ENCODE peak calls at places on chromosome 4, in five cellular contexts. O is NCI-H1092, P is fibroblast of mammary gland, S is Right ventricle myocardium superior, A is EL. Z is an unnamed sample.

GRCh38 chr4:128379860-128380259 is 92.2 kb upstream of the PGRMC2 start:
- DNase-seq in O (no peak), A (peak; percentile 47), S (no peak), P (peak; percentile 42), Z (peak; percentile 47)

GRCh38 chr4:38565271-38566199 is 98.5 kb upstream of the KLF3 start:
- DNase-seq in S (no peak), O (no peak), P (peak; percentile 36), A (peak; percentile 52), Z (no peak)

GRCh38 chr4:52635560-52635959 is 23.5 kb downstream of the USP46 start:
- DNase-seq in S (no peak), P (no peak), A (no peak), O (no peak), Z (no peak)

GRCh38 chr4:78651250-78651860 is 99.8 kb downstream of the ANXA3 start:
- DNase-seq in O (no peak), S (no peak), P (no peak), A (no peak), Z (no peak)

GRCh38 chr4:151302432-151302831 is 23.0 kb downstream of the SH3D19 start:
- DNase-seq in O (no peak), P (peak; percentile 33), S (no peak), A (no peak), Z (no peak)

GRCh38 chr4:158121203-158121586 is 51.6 kb downstream of the GASK1B start:
- DNase-seq in S (no peak), P (peak; percentile 99), A (peak; percentile 89), O (no peak), Z (no peak)

GRCh38 chr4:48774760-48775398 is 5.2 kb downstream of the FRYL start:
- DNase-seq in P (no peak), O (no peak), A (no peak), S (no peak), Z (no peak)

GRCh38 chr4:2662598-2662997 is 93.5 kb downstream of the TNIP2 start:
- DNase-seq in O (no peak), P (peak; percentile 98), A (peak; percentile 84), S (no peak), Z (no peak)

GRCh38 chr4:181952478-181952877 is 290.7 kb upstream of the TENM3 start:
- DNase-seq in P (peak; percentile 94), A (peak; percentile 89), S (no peak), O (no peak), Z (no peak)

GRCh38 chr4:3201718-3202702 is 46.9 kb upstream of the MSANTD1 start:
- DNase-seq in O (no peak), S (no peak), P (peak; percentile 61), A (peak; percentile 14), Z (no peak)

GRCh38 chr4:22720091-22720490 is 27.4 kb downstream of the GBA3 start:
- DNase-seq in A (peak; percentile 27), O (no peak), S (no peak), P (no peak), Z (no peak)

GRCh38 chr4:99690990-99691389 is 33.4 kb upstream of the C4orf54 start:
- DNase-seq in S (no peak), A (no peak), O (no peak), P (no peak), Z (no peak)

GRCh38 chr4:153556441-153556815 is 90.3 kb downstream of the TMEM131L start:
- DNase-seq in O (no peak), A (no peak), S (no peak), P (no peak), Z (no peak)

GRCh38 chr4:172998527-172999469 is 169.8 kb upstream of the GALNT7 start:
- DNase-seq in O (no peak), S (no peak), A (peak; percentile 30), P (peak; percentile 91), Z (no peak)

GRCh38 chr4:121898150-121898549 is 27.9 kb upstream of the BBS7 start:
- DNase-seq in S (no peak), O (no peak), A (no peak), P (no peak), Z (peak; percentile 22)

GRCh38 chr4:47145630-47146029 is 114.3 kb downstream of the GABRB1 start:
- DNase-seq in O (no peak), S (no peak), P (peak; percentile 35), A (peak; percentile 75), Z (no peak)

GRCh38 chr4:140059159-140059558 is 94.8 kb downstream of the MAML3 start:
- DNase-seq in O (no peak), S (no peak), P (no peak), A (peak; percentile 20), Z (no peak)

GRCh38 chr4:56752985-56753384 is 68.5 kb downstream of the SPINK2 start:
- DNase-seq in S (no peak), A (no peak), P (no peak), O (no peak), Z (peak; percentile 69)

GRCh38 chr4:151911970-151912369 is 151.2 kb upstream of the GATB start:
- DNase-seq in P (no peak), A (no peak), O (no peak), S (no peak), Z (no peak)

GRCh38 chr4:18020145-18020670 is 1.3 kb downstream of the LCORL start:
- DNase-seq in P (peak; percentile 32), A (peak; percentile 11), O (no peak), S (no peak), Z (peak; percentile 44)

GRCh38 chr4:83618991-83619390 is 83.1 kb downstream of the GPAT3 start:
- DNase-seq in O (no peak), A (peak; percentile 61), P (peak; percentile 34), S (no peak), Z (peak; percentile 50)

GRCh38 chr4:8355864-8356565 is 84.5 kb downstream of the ACOX3 start:
- DNase-seq in S (peak; percentile 31), A (peak; percentile 17), P (no peak), O (no peak), Z (no peak)

GRCh38 chr4:676871-677235 is 2.5 kb downstream of the MYL5 start:
- DNase-seq in O (no peak), S (peak; percentile 46), A (no peak), P (no peak), Z (peak; percentile 22)

GRCh38 chr4:127533028-127533700 is 99.6 kb upstream of the INTU start:
- DNase-seq in S (peak; percentile 64), A (no peak), P (peak; percentile 64), O (peak; percentile 45), Z (no peak)

GRCh38 chr4:169283114-169283509 is 12.4 kb upstream of the SH3RF1 start:
- DNase-seq in S (no peak), P (peak; percentile 92), O (no peak), A (peak; percentile 91), Z (no peak)

GRCh38 chr4:81421346-81422218 is 50.1 kb downstream of the RASGEF1B start:
- DNase-seq in P (peak; percentile 52), A (no peak), S (no peak), O (no peak), Z (no peak)

GRCh38 chr4:152036626-152037025 is 275.8 kb upstream of the GATB start:
- DNase-seq in S (no peak), O (no peak), P (peak; percentile 62), A (no peak), Z (no peak)

GRCh38 chr4:170497105-170497504 is 407.3 kb upstream of the AADAT start:
- DNase-seq in O (no peak), S (no peak), A (peak; percentile 1), P (peak; percentile 9), Z (no peak)

GRCh38 chr4:134773497-134774000 is 572.0 kb upstream of the PABPC4L start:
- DNase-seq in O (no peak), A (no peak), S (no peak), P (no peak), Z (no peak)

GRCh38 chr4:120771907-120772306 is 150.6 kb downstream of the PRDM5 start:
- DNase-seq in S (no peak), O (no peak), P (no peak), A (no peak), Z (no peak)

GRCh38 chr4:87375719-87376291 is 15.2 kb downstream of the HSD17B11 start:
- DNase-seq in P (peak; percentile 90), A (peak; percentile 63), O (no peak), S (no peak), Z (peak; percentile 63)

Z was measured in mucosa of descending colon.